ENCODE peak calls at places on chromosome 5, in eight cellular contexts. N, J, V, M, L, Z, I and R are unnamed samples.

GRCh38 chr5:177959315-177959714 is 36.7 kb downstream of the PROP1 start:
- DNase-seq in N (no peak), J (no peak), V (no peak), M (no peak), L (no peak), Z (no peak), I (no peak), R (no peak)

GRCh38 chr5:172150514-172151425 is 37.3 kb downstream of the STK10 start:
- DNase-seq in N (peak), J (no peak), V (peak), M (no peak), L (no peak), Z (no peak), I (no peak), R (peak)

GRCh38 chr5:147509710-147510651 is at the start of gene DPYSL3:
- DNase-seq in N (peak), J (peak), V (peak), M (no peak), L (peak), Z (peak), I (peak), R (peak)

GRCh38 chr5:121573844-121574243 is 277.8 kb upstream of the FTMT start:
- DNase-seq in N (peak), J (peak), V (no peak), M (no peak), L (no peak), Z (no peak), I (no peak), R (no peak)

GRCh38 chr5:108727639-108728565 is 19.8 kb upstream of the FER start:
- DNase-seq in N (peak), J (peak), V (peak), M (peak), L (peak), Z (peak), I (peak), R (peak)

GRCh38 chr5:173917788-173918786 is 29.9 kb downstream of the CPEB4 start:
- DNase-seq in N (peak), J (peak), V (peak), M (peak), L (peak), Z (peak), I (peak), R (peak)

GRCh38 chr5:136011427-136012001 is 17.3 kb upstream of the TGFBI start:
- DNase-seq in N (peak), J (no peak), V (peak), M (no peak), L (no peak), Z (peak), I (peak), R (peak)

GRCh38 chr5:8226148-8226547 is 357.2 kb downstream of the MTRR start:
- DNase-seq in N (no peak), J (no peak), V (no peak), M (no peak), L (no peak), Z (no peak), I (no peak), R (no peak)

GRCh38 chr5:157778121-157778805 is 34.8 kb downstream of the LSM11 start:
- DNase-seq in N (peak), J (no peak), V (peak), M (no peak), L (peak), Z (no peak), I (peak), R (peak)

GRCh38 chr5:72293495-72294055 is 26.5 kb downstream of the MRPS27 start:
- DNase-seq in N (no peak), J (no peak), V (no peak), M (no peak), L (no peak), Z (no peak), I (no peak), R (no peak)

GRCh38 chr5:56680731-56681130 is 134.6 kb upstream of the MAP3K1 start:
- DNase-seq in N (no peak), J (no peak), V (no peak), M (no peak), L (no peak), Z (no peak), I (no peak), R (no peak)

GRCh38 chr5:7638456-7638855 is 212.5 kb downstream of the CFAP90 start:
- DNase-seq in N (peak), J (no peak), V (peak), M (no peak), L (no peak), Z (no peak), I (no peak), R (peak)

GRCh38 chr5:45696206-45696836 is at the start of gene HCN1:
- DNase-seq in N (peak), J (no peak), V (peak), M (no peak), L (peak), Z (peak), I (peak), R (peak)

GRCh38 chr5:139882961-139883539 is 87.4 kb downstream of the PSD2 start:
- DNase-seq in N (no peak), J (peak), V (no peak), M (no peak), L (peak), Z (no peak), I (no peak), R (no peak)

GRCh38 chr5:158147227-158147626 is 288.3 kb upstream of the CLINT1 start:
- DNase-seq in N (no peak), J (no peak), V (no peak), M (no peak), L (no peak), Z (no peak), I (no peak), R (no peak)

GRCh38 chr5:137286025-137286610 is 213.0 kb downstream of the SPOCK1 start:
- DNase-seq in N (no peak), J (no peak), V (peak), M (no peak), L (no peak), Z (no peak), I (no peak), R (no peak)

GRCh38 chr5:83665631-83666030 is 55.0 kb downstream of the HAPLN1 start:
- DNase-seq in N (no peak), J (no peak), V (no peak), M (no peak), L (no peak), Z (no peak), I (no peak), R (no peak)

GRCh38 chr5:57816108-57816507 is 333.5 kb upstream of the ACTBL2 start:
- DNase-seq in N (peak), J (no peak), V (peak), M (no peak), L (no peak), Z (peak), I (peak), R (peak)

GRCh38 chr5:136174021-136174659 is 18.8 kb downstream of the SMIM32 start:
- DNase-seq in N (peak), J (peak), V (peak), M (no peak), L (no peak), Z (peak), I (peak), R (peak)

GRCh38 chr5:179267071-179267670 is 78.1 kb downstream of the ADAMTS2 start:
- DNase-seq in N (no peak), J (no peak), V (peak), M (no peak), L (no peak), Z (no peak), I (no peak), R (peak)

GRCh38 chr5:55711531-55712022 is 547 bp downstream of the SLC38A9 start:
- DNase-seq in N (no peak), J (no peak), V (peak), M (no peak), L (no peak), Z (no peak), I (no peak), R (no peak)

GRCh38 chr5:97838214-97838613 is 655.2 kb upstream of the RIOK2 start:
- DNase-seq in N (peak), J (no peak), V (peak), M (no peak), L (no peak), Z (peak), I (peak), R (peak)

GRCh38 chr5:131792900-131793299 is 3.9 kb downstream of the FNIP1 start:
- DNase-seq in N (no peak), J (no peak), V (peak), M (no peak), L (no peak), Z (no peak), I (no peak), R (no peak)

GRCh38 chr5:116329503-116329902 is 244.7 kb downstream of the COMMD10 start:
- DNase-seq in N (no peak), J (no peak), V (no peak), M (no peak), L (no peak), Z (no peak), I (no peak), R (no peak)

GRCh38 chr5:143133721-143134120 is 269.8 kb downstream of the NR3C1 start:
- DNase-seq in N (no peak), J (no peak), V (peak), M (no peak), L (no peak), Z (no peak), I (no peak), R (peak)

GRCh38 chr5:124747770-124748686 is 1.6 kb upstream of the ZNF608 start:
- DNase-seq in N (no peak), J (peak), V (peak), M (no peak), L (no peak), Z (peak), I (no peak), R (no peak)